ENCODE peak calls at places on chromosome 18, in four cellular contexts. K, J, G and Z are unnamed samples.
A peak's percentile ranks its signal among the peaks of the same experiment; 100 is the strongest.

GRCh38 chr18:44341759-44342158 is 338.9 kb upstream of the SETBP1 start:
- DNase-seq in K (no peak), J (no peak), G (no peak), Z (no peak)

GRCh38 chr18:35956226-35956625 is 16.3 kb upstream of the RMP24 start:
- DNase-seq in K (no peak), J (no peak), G (no peak), Z (no peak)

GRCh38 chr18:4203525-4203924 is 251.6 kb downstream of the DLGAP1 start:
- DNase-seq in K (no peak), J (no peak), G (no peak), Z (no peak)

GRCh38 chr18:42047721-42048120 is 92.7 kb downstream of the PIK3C3 start:
- DNase-seq in K (no peak), J (peak; percentile 64), G (no peak), Z (no peak)

GRCh38 chr18:65468881-65469280 is 281.9 kb upstream of the CDH7 start:
- DNase-seq in K (no peak), J (no peak), G (no peak), Z (no peak)

GRCh38 chr18:5285326-5285725 is 10.2 kb downstream of the ZBTB14 start:
- DNase-seq in K (no peak), J (no peak), G (no peak), Z (no peak)

GRCh38 chr18:53941601-53942335 is 282.7 kb downstream of the MBD2 start:
- DNase-seq in K (no peak), J (no peak), G (no peak), Z (no peak)

GRCh38 chr18:54388203-54389142 is 30.8 kb downstream of the C18orf54 start:
- DNase-seq in K (no peak), J (peak; percentile 85), G (no peak), Z (no peak)

GRCh38 chr18:30819619-30820018 is 222.9 kb downstream of the DSC3 start:
- DNase-seq in K (no peak), J (no peak), G (no peak), Z (no peak)

GRCh38 chr18:23958036-23958435 is 56.5 kb upstream of the TTC39C start:
- DNase-seq in K (peak; percentile 82), J (no peak), G (peak; percentile 87), Z (no peak)

GRCh38 chr18:7482342-7482741 is 84.8 kb upstream of the PTPRM start:
- DNase-seq in K (no peak), J (no peak), G (no peak), Z (no peak)

GRCh38 chr18:50218432-50219197 is 23.7 kb upstream of the MYO5B start:
- DNase-seq in K (no peak), J (peak; percentile 14), G (no peak), Z (no peak)

GRCh38 chr18:44133483-44133882 is 547.2 kb upstream of the SETBP1 start:
- DNase-seq in K (no peak), J (no peak), G (no peak), Z (no peak)

GRCh38 chr18:50847192-50847591 is 27.4 kb upstream of the MRO start:
- DNase-seq in K (no peak), J (peak; percentile 31), G (no peak), Z (no peak)

GRCh38 chr18:3452750-3453539 is 3.0 kb downstream of the TGIF1 start:
- DNase-seq in K (no peak), J (peak; percentile 41), G (no peak), Z (no peak)

GRCh38 chr18:75879196-75879595 is 451.7 kb upstream of the SMIM21 start:
- DNase-seq in K (no peak), J (no peak), G (no peak), Z (no peak)

GRCh38 chr18:73859998-73860397 is 287.6 kb downstream of the FBXO15 start:
- DNase-seq in K (no peak), J (no peak), G (no peak), Z (no peak)

GRCh38 chr18:48803518-48803917 is 147.2 kb downstream of the SMAD7 start:
- DNase-seq in K (peak; percentile 5), J (no peak), G (peak; percentile 57), Z (peak; percentile 11)

GRCh38 chr18:27750014-27750413 is 426.9 kb downstream of the CDH2 start:
- DNase-seq in K (no peak), J (peak; percentile 28), G (no peak), Z (no peak)

GRCh38 chr18:35811896-35812295 is 160.6 kb upstream of the RMP24 start:
- DNase-seq in K (no peak), J (no peak), G (no peak), Z (no peak)

DNA sequence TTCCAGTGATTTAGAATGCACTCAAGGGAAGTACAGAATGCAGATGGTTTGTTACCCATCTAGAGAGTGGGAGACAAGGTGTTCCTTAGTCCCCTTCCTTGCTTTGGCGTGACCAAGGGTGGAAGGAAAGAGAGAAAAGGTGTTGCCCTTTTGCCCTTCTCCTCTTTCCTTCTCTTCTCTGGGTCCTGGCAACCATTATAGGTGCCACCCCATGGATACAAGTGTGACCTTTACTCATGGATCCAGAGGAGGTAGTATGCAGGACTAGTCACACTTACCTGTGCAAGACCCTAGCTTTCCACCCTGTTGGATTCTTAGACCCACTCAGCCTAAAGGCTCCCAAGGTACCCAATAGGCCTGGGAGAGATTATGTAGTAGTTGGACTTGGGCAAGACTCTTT is 11.6 kb upstream of the RBFA start:
- DNase-seq in K (no peak), J (peak; percentile 24), G (no peak), Z (no peak)
- H3K9me3 ChIP-seq in K (peaks cover 98% of the 10 kb centered on the region), J (peaks cover 53% of the 10 kb centered on the region), G (peaks cover 87% of the 10 kb centered on the region), Z (peaks cover 73% of the 10 kb centered on the region)

DNA sequence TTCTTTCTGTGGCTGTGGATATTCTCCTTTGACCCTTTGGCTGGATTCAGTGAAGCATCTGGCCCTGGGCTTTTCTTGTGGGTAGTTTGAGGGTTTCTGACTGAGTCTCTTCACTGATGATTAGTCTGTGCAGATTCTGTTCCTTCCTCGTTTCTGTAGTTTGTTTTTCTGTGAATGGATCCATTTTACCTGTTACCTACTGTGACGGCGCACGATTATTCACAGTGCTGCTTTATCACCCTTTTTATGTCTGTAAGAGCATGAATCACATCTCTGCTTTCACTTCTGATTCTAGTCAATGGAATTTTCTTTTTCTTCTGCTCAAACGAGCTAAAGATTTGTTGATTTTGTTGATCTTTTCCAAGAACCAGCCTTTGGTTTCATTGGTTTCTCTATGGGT is 60.8 kb downstream of the SLC66A2 start:
- DNase-seq in K (no peak), J (no peak), G (no peak), Z (no peak)
- H3K9me3 ChIP-seq in K (peaks cover 83% of the 10 kb centered on the region), J (peaks cover 28% of the 10 kb centered on the region), G (peaks cover 80% of the 10 kb centered on the region), Z (peaks cover 48% of the 10 kb centered on the region)

DNA sequence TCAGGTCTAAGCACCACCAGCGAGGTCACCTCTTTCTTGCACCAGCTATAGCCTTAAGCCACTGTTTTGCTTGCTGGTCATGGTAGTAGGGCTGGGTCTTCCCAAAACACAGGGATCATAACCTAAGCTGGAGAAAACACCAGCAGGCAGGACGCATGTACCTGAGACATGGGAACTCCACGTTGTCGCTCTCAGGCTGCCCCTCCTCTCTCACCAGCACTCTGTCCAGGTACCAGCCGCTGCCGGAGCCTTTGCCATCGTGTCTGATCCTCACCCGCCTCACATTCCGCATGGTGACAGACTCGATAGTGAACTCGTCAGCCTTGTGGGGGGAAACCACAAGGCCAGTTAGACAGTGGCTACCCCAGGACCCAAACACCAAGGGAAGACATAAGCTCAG is 79.5 kb downstream of the LOXHD1 start:
- DNase-seq in K (no peak), J (no peak), G (no peak), Z (no peak)
- H3K9me3 ChIP-seq in K (peaks cover 16% of the 10 kb centered on the region), J (no peaks in the 10 kb centered on the region), G (peaks cover 13% of the 10 kb centered on the region), Z (peaks cover 13% of the 10 kb centered on the region)

GRCh38 chr18:74873629-74874028 is 276.0 kb downstream of the ZNF407 start:
- DNase-seq in K (no peak), J (no peak), G (no peak), Z (no peak)
- H3K9me3 ChIP-seq in K (no peaks in the 10 kb centered on the region), J (no peaks in the 10 kb centered on the region), G (no peaks in the 10 kb centered on the region), Z (no peaks in the 10 kb centered on the region)

GRCh38 chr18:57697434-57697833 is 75.8 kb upstream of the NARS1 start:
- DNase-seq in K (no peak), J (no peak), G (no peak), Z (no peak)

DNA sequence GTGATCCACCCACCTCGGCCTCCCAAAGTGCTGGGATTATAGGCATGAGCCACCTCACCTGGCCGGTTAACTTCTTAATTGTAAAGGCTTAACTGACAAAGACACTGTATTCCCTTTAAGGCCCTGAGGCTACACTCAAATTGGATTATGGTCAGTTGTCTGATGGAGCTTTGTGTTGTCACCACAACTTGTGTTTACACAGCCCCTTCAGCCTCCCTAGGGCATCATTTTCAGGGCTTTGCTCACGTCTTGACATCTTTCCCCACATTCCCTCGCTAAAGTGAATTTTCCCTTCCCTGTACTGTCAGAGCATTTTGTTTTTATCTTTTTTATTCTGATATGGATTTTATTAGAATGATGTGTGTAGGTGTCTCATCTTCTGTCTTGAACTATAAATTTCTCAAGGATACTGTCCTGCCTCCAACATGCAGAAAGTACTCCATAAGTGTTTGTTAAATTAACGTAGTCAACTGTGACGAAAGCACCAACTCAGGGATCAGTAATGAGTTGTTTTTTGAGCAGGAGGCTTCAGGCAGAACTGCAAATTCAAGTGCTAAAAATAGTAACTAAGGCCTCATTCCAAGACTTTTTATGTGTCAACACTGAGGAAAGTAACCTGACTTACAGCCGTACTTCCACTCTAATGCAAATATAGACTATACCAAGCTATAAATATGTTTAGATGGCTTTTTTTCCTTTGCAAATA is 77.1 kb upstream of the NARS1 start:
- DNase-seq in K (no peak), J (peak; percentile 74), G (no peak), Z (no peak)
- H3K9me3 ChIP-seq in K (no peaks in the 10 kb centered on the region), J (no peaks in the 10 kb centered on the region), G (no peaks in the 10 kb centered on the region), Z (no peaks in the 10 kb centered on the region)

DNA sequence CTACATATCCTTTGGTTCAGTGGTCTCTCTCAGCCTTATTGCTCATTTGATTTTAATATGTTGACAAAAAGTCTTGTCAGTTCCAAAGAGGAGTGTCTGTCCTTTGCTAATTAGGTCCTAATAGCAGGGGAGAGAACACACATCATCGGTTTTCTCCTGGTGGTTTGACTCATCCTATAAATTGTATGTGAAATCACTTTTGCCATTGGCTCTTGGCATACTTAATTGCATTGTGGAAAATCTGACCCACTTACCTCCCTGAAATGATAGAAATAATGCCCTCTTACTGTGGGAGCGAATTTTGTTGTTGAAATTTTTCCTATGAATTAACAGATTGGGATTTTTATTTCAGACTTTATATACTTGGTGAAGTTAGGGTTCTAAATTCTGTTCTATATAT is 58.3 kb downstream of the MTCL1 start:
- DNase-seq in K (no peak), J (no peak), G (no peak), Z (no peak)
- H3K9me3 ChIP-seq in K (peaks cover 5% of the 10 kb centered on the region), J (no peaks in the 10 kb centered on the region), G (no peaks in the 10 kb centered on the region), Z (no peaks in the 10 kb centered on the region)